ENCODE peak calls at places on chromosomes 12 and 14, in eight cellular contexts. One of them, this sample, is unnamed.

GRCh38 chr12:85301054-85301453 is 21.0 kb downstream of the ALX1 start:
- DNase-seq in heart right ventricle: no peak
- DNase-seq in fibroblast of lung: no peak
- DNase-seq in MM.1S: peak; percentile 61
- DNase-seq in lung: no peak
- DNase-seq in mesothelial cell of epicardium: no peak
- DNase-seq in activated CD8-positive, alpha-beta T cell treated with anti-CD3 and anti-CD28 coated beads for 36 hours: no peak
- DNase-seq in GM23338: no peak
- DNase-seq in this sample: no peak

GRCh38 chr14:70097576-70098256 is 91.0 kb downstream of the SLC8A3 start:
- DNase-seq in heart right ventricle: no peak
- DNase-seq in MM.1S: no peak
- DNase-seq in mesothelial cell of epicardium: no peak
- DNase-seq in fibroblast of lung: no peak
- DNase-seq in activated CD8-positive, alpha-beta T cell treated with anti-CD3 and anti-CD28 coated beads for 36 hours: no peak
- DNase-seq in lung: peak; percentile 45
- DNase-seq in GM23338: no peak
- DNase-seq in this sample: no peak

GRCh38 chr12:3604750-3605638 is 114.0 kb downstream of the PRMT8 start:
- DNase-seq in mesothelial cell of epicardium: peak; percentile 46
- DNase-seq in fibroblast of lung: peak; percentile 1
- DNase-seq in heart right ventricle: peak; percentile 78
- DNase-seq in MM.1S: no peak
- DNase-seq in lung: no peak
- DNase-seq in GM23338: peak; percentile 67
- DNase-seq in activated CD8-positive, alpha-beta T cell treated with anti-CD3 and anti-CD28 coated beads for 36 hours: no peak
- DNase-seq in this sample: no peak

GRCh38 chr12:114408881-114409795 is 3.2 kb upstream of the TBX5 start:
- DNase-seq in heart right ventricle: peak; percentile 31
- DNase-seq in activated CD8-positive, alpha-beta T cell treated with anti-CD3 and anti-CD28 coated beads for 36 hours: no peak
- DNase-seq in MM.1S: no peak
- DNase-seq in mesothelial cell of epicardium: no peak
- DNase-seq in fibroblast of lung: no peak
- DNase-seq in GM23338: peak; percentile 75
- DNase-seq in lung: no peak
- DNase-seq in this sample: peak; percentile 29

GRCh38 chr12:23423796-23424195 is 525.7 kb downstream of the SOX5 start:
- DNase-seq in lung: no peak
- DNase-seq in fibroblast of lung: no peak
- DNase-seq in GM23338: no peak
- DNase-seq in MM.1S: no peak
- DNase-seq in mesothelial cell of epicardium: no peak
- DNase-seq in activated CD8-positive, alpha-beta T cell treated with anti-CD3 and anti-CD28 coated beads for 36 hours: no peak
- DNase-seq in heart right ventricle: no peak
- DNase-seq in this sample: no peak

GRCh38 chr12:59357811-59358210 is 238.0 kb upstream of the SLC16A7 start:
- DNase-seq in lung: no peak
- DNase-seq in mesothelial cell of epicardium: no peak
- DNase-seq in GM23338: peak; percentile 25
- DNase-seq in MM.1S: no peak
- DNase-seq in activated CD8-positive, alpha-beta T cell treated with anti-CD3 and anti-CD28 coated beads for 36 hours: no peak
- DNase-seq in fibroblast of lung: peak; percentile 2
- DNase-seq in heart right ventricle: no peak
- DNase-seq in this sample: no peak

GRCh38 chr12:132342322-132342721 is 12.9 kb upstream of the GALNT9 start:
- DNase-seq in heart right ventricle: no peak
- DNase-seq in MM.1S: no peak
- DNase-seq in activated CD8-positive, alpha-beta T cell treated with anti-CD3 and anti-CD28 coated beads for 36 hours: peak; percentile 11
- DNase-seq in lung: no peak
- DNase-seq in mesothelial cell of epicardium: no peak
- DNase-seq in GM23338: peak; percentile 73
- DNase-seq in fibroblast of lung: no peak
- DNase-seq in this sample: no peak

GRCh38 chr14:64602826-64603225 is 53.1 kb downstream of the PPP1R36 start:
- DNase-seq in heart right ventricle: no peak
- DNase-seq in fibroblast of lung: no peak
- DNase-seq in lung: no peak
- DNase-seq in activated CD8-positive, alpha-beta T cell treated with anti-CD3 and anti-CD28 coated beads for 36 hours: no peak
- DNase-seq in GM23338: no peak
- DNase-seq in MM.1S: no peak
- DNase-seq in mesothelial cell of epicardium: no peak
- DNase-seq in this sample: no peak

GRCh38 chr12:94150483-94151225 is 2.3 kb downstream of the PLXNC1 start:
- DNase-seq in activated CD8-positive, alpha-beta T cell treated with anti-CD3 and anti-CD28 coated beads for 36 hours: peak; percentile 68
- DNase-seq in fibroblast of lung: no peak
- DNase-seq in heart right ventricle: no peak
- DNase-seq in lung: no peak
- DNase-seq in GM23338: peak; percentile 46
- DNase-seq in MM.1S: peak; percentile 81
- DNase-seq in mesothelial cell of epicardium: no peak
- DNase-seq in this sample: peak; percentile 50

GRCh38 chr12:4934651-4935050 is 24.9 kb downstream of the KCNA1 start:
- DNase-seq in GM23338: no peak
- DNase-seq in heart right ventricle: no peak
- DNase-seq in fibroblast of lung: peak; percentile 45
- DNase-seq in mesothelial cell of epicardium: no peak
- DNase-seq in MM.1S: no peak
- DNase-seq in lung: no peak
- DNase-seq in activated CD8-positive, alpha-beta T cell treated with anti-CD3 and anti-CD28 coated beads for 36 hours: no peak
- DNase-seq in this sample: no peak

GRCh38 chr12:96434107-96434506 is 33.9 kb upstream of the CDK17 start:
- DNase-seq in heart right ventricle: no peak
- DNase-seq in GM23338: no peak
- DNase-seq in fibroblast of lung: peak; percentile 99
- DNase-seq in activated CD8-positive, alpha-beta T cell treated with anti-CD3 and anti-CD28 coated beads for 36 hours: peak; percentile 92
- DNase-seq in lung: no peak
- DNase-seq in mesothelial cell of epicardium: no peak
- DNase-seq in MM.1S: peak; percentile 91
- DNase-seq in this sample: peak; percentile 32

DNA sequence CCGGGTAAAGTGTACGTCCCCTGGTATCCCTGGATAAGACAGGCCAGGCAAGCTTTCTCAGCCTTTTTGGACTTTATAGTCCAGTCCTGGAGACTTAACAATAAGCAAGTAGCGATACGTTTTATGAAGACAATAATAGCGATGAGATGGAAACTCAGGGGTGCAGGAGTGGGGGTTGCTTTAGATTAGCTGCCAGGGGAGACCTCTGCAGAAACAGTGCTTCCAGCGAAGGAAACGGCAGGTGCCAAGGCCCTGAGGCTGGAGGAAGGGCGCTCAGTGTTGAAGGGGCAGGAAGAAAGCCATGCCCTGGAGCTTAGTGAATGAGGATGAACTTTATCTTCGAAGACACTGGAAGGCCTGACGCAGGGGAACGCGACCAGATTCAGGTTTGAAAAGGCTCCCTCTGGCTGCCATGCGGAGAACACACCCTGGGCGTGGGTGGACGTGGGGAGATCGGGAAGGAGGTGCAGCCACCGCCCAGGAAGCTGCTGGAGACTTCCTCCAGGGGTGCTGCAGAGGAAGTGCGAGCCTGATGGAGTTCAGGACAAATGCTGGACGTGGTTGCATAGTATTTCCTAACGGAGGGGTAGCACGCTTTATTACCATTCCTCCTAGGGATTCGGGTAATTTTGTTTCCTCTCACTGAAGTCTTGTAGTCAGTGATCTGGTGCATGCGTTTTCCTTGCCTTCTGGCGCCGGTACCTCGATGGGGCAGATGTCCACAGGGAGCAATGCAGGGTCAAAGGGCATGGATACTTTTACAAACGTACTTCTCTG is 26.1 kb upstream of the UBC start:
- DNase-seq in activated CD8-positive, alpha-beta T cell treated with anti-CD3 and anti-CD28 coated beads for 36 hours: peak; percentile 94
- DNase-seq in lung: peak; percentile 91
- DNase-seq in MM.1S: peak; percentile 76
- DNase-seq in GM23338: peak; percentile 97
- DNase-seq in mesothelial cell of epicardium: peak; percentile 83
- DNase-seq in heart right ventricle: peak; percentile 92
- DNase-seq in fibroblast of lung: peak; percentile 83
- DNase-seq in this sample: peak; percentile 78
- TF ChIP-seq CTCF in activated CD8-positive, alpha-beta T cell treated with anti-CD3 and anti-CD28 coated beads for 36 hours: peak; percentile 93
- TF ChIP-seq CTCF in lung: peak; percentile 78
- TF ChIP-seq CTCF in MM.1S: peak; percentile 73
- TF ChIP-seq CTCF in GM23338: peak; percentile 87
- TF ChIP-seq CTCF in mesothelial cell of epicardium: peak; percentile 75
- TF ChIP-seq CTCF in heart right ventricle: peak; percentile 88
- TF ChIP-seq CTCF in fibroblast of lung: peak; percentile 87
- TF ChIP-seq CTCF in this sample: peak; percentile 87

DNA sequence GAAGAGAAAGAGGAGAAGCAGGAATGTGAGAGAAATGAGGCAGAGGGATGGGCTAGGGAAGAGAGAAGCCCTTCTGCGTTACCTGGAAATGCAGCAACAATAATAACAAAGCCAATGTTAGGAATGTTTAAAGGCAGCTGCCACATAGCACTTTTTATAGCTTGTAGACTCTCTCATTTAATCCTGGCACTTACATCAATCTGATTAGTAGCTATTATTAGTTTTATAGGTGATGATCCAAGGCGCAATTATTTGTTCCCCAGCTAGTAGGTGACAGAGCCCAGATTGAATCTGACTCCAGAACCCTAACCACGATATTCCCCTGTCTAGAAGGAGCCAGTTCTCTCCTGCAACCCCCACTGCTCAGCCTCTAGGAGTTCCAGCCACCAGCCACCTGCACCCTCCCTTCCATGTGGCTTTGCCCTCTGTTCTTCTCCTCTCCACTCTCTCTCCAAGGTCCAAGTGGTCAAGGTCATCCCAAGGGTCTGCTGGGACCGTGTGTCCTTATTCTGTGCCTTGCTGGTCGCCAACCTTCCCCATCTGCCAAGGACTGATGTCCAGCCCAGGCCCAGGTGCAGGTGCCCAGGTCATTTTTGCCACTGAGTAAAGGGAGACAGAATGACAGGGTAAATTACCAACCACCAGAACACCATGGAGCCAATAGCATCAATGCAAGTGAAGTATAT is 29.4 kb upstream of the CIPC start:
- DNase-seq in MM.1S: no peak
- DNase-seq in heart right ventricle: no peak
- DNase-seq in activated CD8-positive, alpha-beta T cell treated with anti-CD3 and anti-CD28 coated beads for 36 hours: no peak
- DNase-seq in GM23338: no peak
- DNase-seq in lung: no peak
- DNase-seq in mesothelial cell of epicardium: no peak
- DNase-seq in fibroblast of lung: no peak
- DNase-seq in this sample: no peak
- TF ChIP-seq CTCF in MM.1S: no peak
- TF ChIP-seq CTCF in heart right ventricle: no peak
- TF ChIP-seq CTCF in activated CD8-positive, alpha-beta T cell treated with anti-CD3 and anti-CD28 coated beads for 36 hours: no peak
- TF ChIP-seq CTCF in GM23338: no peak
- TF ChIP-seq CTCF in lung: no peak
- TF ChIP-seq CTCF in mesothelial cell of epicardium: no peak
- TF ChIP-seq CTCF in fibroblast of lung: no peak
- TF ChIP-seq CTCF in this sample: no peak

GRCh38 chr12:38919191-38919590 is 13.8 kb upstream of the CPNE8 start:
- DNase-seq in activated CD8-positive, alpha-beta T cell treated with anti-CD3 and anti-CD28 coated beads for 36 hours: no peak
- DNase-seq in mesothelial cell of epicardium: no peak
- DNase-seq in fibroblast of lung: peak; percentile 24
- DNase-seq in GM23338: no peak
- DNase-seq in heart right ventricle: no peak
- DNase-seq in MM.1S: no peak
- DNase-seq in lung: no peak
- DNase-seq in this sample: no peak

GRCh38 chr12:38915783-38916182 is 10.4 kb upstream of the CPNE8 start:
- DNase-seq in activated CD8-positive, alpha-beta T cell treated with anti-CD3 and anti-CD28 coated beads for 36 hours: no peak
- DNase-seq in fibroblast of lung: no peak
- DNase-seq in GM23338: no peak
- DNase-seq in heart right ventricle: no peak
- DNase-seq in mesothelial cell of epicardium: no peak
- DNase-seq in lung: no peak
- DNase-seq in MM.1S: no peak
- DNase-seq in this sample: no peak

GRCh38 chr12:38926501-38926900 is 21.1 kb upstream of the CPNE8 start:
- DNase-seq in GM23338: no peak
- DNase-seq in MM.1S: no peak
- DNase-seq in lung: no peak
- DNase-seq in mesothelial cell of epicardium: no peak
- DNase-seq in fibroblast of lung: no peak
- DNase-seq in heart right ventricle: no peak
- DNase-seq in activated CD8-positive, alpha-beta T cell treated with anti-CD3 and anti-CD28 coated beads for 36 hours: no peak
- DNase-seq in this sample: no peak

DNA sequence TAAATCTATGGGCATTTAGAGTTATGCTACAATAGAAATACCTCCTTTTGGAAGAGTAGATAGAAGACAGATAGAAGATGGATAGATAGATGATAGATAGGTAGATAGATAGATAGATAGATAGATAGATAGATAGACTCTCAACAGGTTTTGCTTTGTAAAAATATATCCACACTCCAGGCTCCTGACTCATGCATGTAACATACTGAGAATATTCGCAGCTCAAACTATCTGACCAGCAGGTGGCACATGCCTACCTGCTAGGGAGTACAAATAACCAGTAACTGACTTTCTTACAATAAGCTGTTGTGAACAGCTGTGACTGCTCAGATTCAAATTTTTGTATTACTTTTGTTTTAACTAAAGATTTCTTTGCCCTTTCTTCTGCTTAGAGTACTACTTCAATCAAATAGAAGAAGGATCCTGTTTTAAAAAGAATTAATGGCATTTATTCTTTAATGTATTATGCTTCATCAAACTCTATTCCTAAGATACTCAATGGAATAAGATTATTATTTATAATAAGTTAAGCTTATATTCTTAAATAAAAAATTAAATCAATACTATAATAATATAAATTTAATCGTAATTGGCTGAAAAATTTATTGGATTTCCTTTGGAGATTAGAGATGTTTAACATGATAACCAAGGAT is 15.8 kb upstream of the CPNE8 start:
- DNase-seq in mesothelial cell of epicardium: no peak
- DNase-seq in MM.1S: peak; percentile 82
- DNase-seq in activated CD8-positive, alpha-beta T cell treated with anti-CD3 and anti-CD28 coated beads for 36 hours: peak; percentile 55
- DNase-seq in GM23338: peak; percentile 77
- DNase-seq in heart right ventricle: peak; percentile 29
- DNase-seq in fibroblast of lung: peak; percentile 72
- DNase-seq in lung: peak; percentile 51
- DNase-seq in this sample: peak; percentile 24
- TF ChIP-seq CTCF in mesothelial cell of epicardium: peak; percentile 59
- TF ChIP-seq CTCF in MM.1S: peak; percentile 69
- TF ChIP-seq CTCF in activated CD8-positive, alpha-beta T cell treated with anti-CD3 and anti-CD28 coated beads for 36 hours: no peak
- TF ChIP-seq CTCF in GM23338: peak; percentile 80
- TF ChIP-seq CTCF in heart right ventricle: peak; percentile 32
- TF ChIP-seq CTCF in fibroblast of lung: peak; percentile 51
- TF ChIP-seq CTCF in lung: no peak
- TF ChIP-seq CTCF in this sample: peak; percentile 58

GRCh38 chr12:76922821-76923315 is 44.0 kb upstream of the CSRP2 start:
- DNase-seq in fibroblast of lung: no peak
- DNase-seq in MM.1S: no peak
- DNase-seq in mesothelial cell of epicardium: no peak
- DNase-seq in lung: no peak
- DNase-seq in GM23338: no peak
- DNase-seq in heart right ventricle: no peak
- DNase-seq in activated CD8-positive, alpha-beta T cell treated with anti-CD3 and anti-CD28 coated beads for 36 hours: no peak
- DNase-seq in this sample: no peak

GRCh38 chr12:76929499-76929898 is 50.7 kb upstream of the CSRP2 start:
- DNase-seq in heart right ventricle: no peak
- DNase-seq in fibroblast of lung: no peak
- DNase-seq in mesothelial cell of epicardium: no peak
- DNase-seq in GM23338: peak; percentile 45
- DNase-seq in lung: no peak
- DNase-seq in activated CD8-positive, alpha-beta T cell treated with anti-CD3 and anti-CD28 coated beads for 36 hours: no peak
- DNase-seq in MM.1S: no peak
- DNase-seq in this sample: no peak

GRCh38 chr12:76921891-76922664 is 43.3 kb upstream of the CSRP2 start:
- DNase-seq in GM23338: no peak
- DNase-seq in mesothelial cell of epicardium: no peak
- DNase-seq in lung: no peak
- DNase-seq in MM.1S: no peak
- DNase-seq in heart right ventricle: no peak
- DNase-seq in fibroblast of lung: no peak
- DNase-seq in activated CD8-positive, alpha-beta T cell treated with anti-CD3 and anti-CD28 coated beads for 36 hours: no peak
- DNase-seq in this sample: no peak

GRCh38 chr12:76927170-76927784 is 48.5 kb upstream of the CSRP2 start:
- DNase-seq in lung: no peak
- DNase-seq in activated CD8-positive, alpha-beta T cell treated with anti-CD3 and anti-CD28 coated beads for 36 hours: peak; percentile 71
- DNase-seq in GM23338: peak; percentile 90
- DNase-seq in heart right ventricle: no peak
- DNase-seq in MM.1S: peak; percentile 21
- DNase-seq in mesothelial cell of epicardium: no peak
- DNase-seq in fibroblast of lung: peak; percentile 29
- DNase-seq in this sample: peak; percentile 58
- TF ChIP-seq CTCF in lung: no peak
- TF ChIP-seq CTCF in activated CD8-positive, alpha-beta T cell treated with anti-CD3 and anti-CD28 coated beads for 36 hours: peak; percentile 76
- TF ChIP-seq CTCF in GM23338: peak; percentile 94
- TF ChIP-seq CTCF in heart right ventricle: no peak
- TF ChIP-seq CTCF in MM.1S: peak; percentile 53
- TF ChIP-seq CTCF in mesothelial cell of epicardium: no peak
- TF ChIP-seq CTCF in fibroblast of lung: peak; percentile 84
- TF ChIP-seq CTCF in this sample: peak; percentile 36

This sample was measured in GM13976.